ENCODE peak calls at places on chromosome 9, in ten cellular contexts. G is GM13976, R is brain microvascular endothelial cell, X is keratinocyte, I is breast epithelium, T is mesothelial cell of epicardium, J is hepatocyte, H is AG04449, B is Caco-2, M is PC-3. D is an unnamed sample.

GRCh38 chr9:33404782-33405362 is 2.5 kb upstream of the AQP7 start:
- DNase-seq in I (no peak), R (no peak), M (no peak), X (no peak), B (no peak), J (no peak), H (no peak), G (no peak), T (no peak), D (no peak)

GRCh38 chr9:75201480-75202209 is 113.3 kb downstream of the OSTF1 start:
- DNase-seq in B (no peak), G (no peak), T (no peak), J (no peak), R (no peak), I (no peak), M (no peak), H (no peak), X (no peak), D (no peak)

GRCh38 chr9:129242971-129243561 is 65.0 kb upstream of the IER5L start:
- DNase-seq in H (no peak), R (no peak), I (no peak), M (no peak), G (no peak), J (no peak), X (no peak), T (no peak), B (no peak), D (no peak)

GRCh38 chr9:95822583-95823431 is 52.7 kb upstream of the ERCC6L2 start:
- DNase-seq in J (peak), I (no peak), X (no peak), H (peak), G (peak), B (no peak), M (peak), T (no peak), R (peak), D (no peak)

GRCh38 chr9:8627944-8628679 is 828.5 kb upstream of the DMAC1 start:
- DNase-seq in G (no peak), J (peak), T (no peak), R (no peak), H (no peak), M (no peak), X (peak), I (no peak), B (no peak), D (no peak)

GRCh38 chr9:25396828-25397227 is 281.4 kb downstream of the TUSC1 start:
- DNase-seq in H (no peak), T (no peak), I (no peak), J (no peak), R (no peak), G (no peak), M (no peak), X (no peak), B (no peak), D (no peak)

GRCh38 chr9:126421567-126422428 is 95.2 kb downstream of the MVB12B start:
- DNase-seq in I (peak), H (no peak), X (no peak), G (no peak), J (no peak), R (no peak), T (no peak), B (no peak), M (no peak), D (no peak)

GRCh38 chr9:91160599-91161464 is 200.9 kb downstream of the AUH start:
- DNase-seq in M (no peak), J (no peak), R (no peak), H (no peak), G (no peak), X (no peak), T (no peak), B (no peak), I (peak), D (no peak)

GRCh38 chr9:68720656-68721313 is 15.7 kb downstream of the PIP5K1B start:
- DNase-seq in R (no peak), H (no peak), M (no peak), T (no peak), X (no peak), B (no peak), I (no peak), G (no peak), J (no peak), D (no peak)

GRCh38 chr9:18245911-18246310 is 228.0 kb upstream of the ADAMTSL1 start:
- DNase-seq in B (no peak), R (no peak), G (no peak), T (no peak), M (no peak), I (no peak), H (no peak), J (no peak), X (no peak), D (no peak)

GRCh38 chr9:70255521-70255920 is 3.3 kb upstream of the SMC5 start:
- DNase-seq in R (no peak), G (no peak), I (no peak), M (peak), T (no peak), J (no peak), B (no peak), H (no peak), X (no peak), D (no peak)

GRCh38 chr9:1083325-1083913 is 33.3 kb downstream of the DMRT2 start:
- DNase-seq in I (no peak), G (no peak), R (no peak), J (no peak), T (peak), M (peak), X (no peak), H (no peak), B (peak), D (no peak)

GRCh38 chr9:75974006-75974766 is 83.7 kb downstream of the PCSK5 start:
- DNase-seq in H (no peak), M (no peak), J (no peak), G (no peak), R (no peak), B (no peak), X (no peak), I (no peak), T (no peak), D (peak)

GRCh38 chr9:94167055-94167346 is 82.7 kb downstream of the PTPDC1 start:
- DNase-seq in T (no peak), X (no peak), G (no peak), J (no peak), I (no peak), B (no peak), H (no peak), M (no peak), R (no peak), D (no peak)

GRCh38 chr9:136079916-136080246 is 15.2 kb downstream of the NACC2 start:
- DNase-seq in B (no peak), X (no peak), H (no peak), M (no peak), R (no peak), G (no peak), T (no peak), I (no peak), J (no peak), D (no peak)

GRCh38 chr9:37935106-37935505 is 31.2 kb upstream of the SLC25A51 start:
- DNase-seq in M (no peak), G (no peak), R (no peak), I (no peak), J (no peak), B (no peak), T (no peak), X (no peak), H (no peak), D (no peak)

GRCh38 chr9:93666279-93666784 is 89.9 kb downstream of the PHF2 start:
- DNase-seq in H (no peak), J (no peak), I (no peak), R (no peak), G (no peak), B (no peak), X (no peak), M (no peak), T (no peak), D (no peak)

GRCh38 chr9:94923333-94924089 is 197.0 kb downstream of the AOPEP start:
- DNase-seq in H (no peak), G (no peak), B (no peak), M (no peak), X (no peak), I (no peak), J (no peak), R (no peak), T (no peak), D (no peak)

GRCh38 chr9:91360551-91361293 is 996 bp downstream of the AUH start:
- DNase-seq in R (no peak), B (no peak), T (no peak), H (no peak), M (no peak), X (no peak), I (no peak), G (peak), J (peak), D (no peak)

GRCh38 chr9:127767909-127768331 is 10.5 kb downstream of the SH2D3C start:
- DNase-seq in G (no peak), X (no peak), J (peak), I (no peak), R (peak), H (no peak), T (peak), B (no peak), M (no peak), D (no peak)

GRCh38 chr9:98563212-98563907 is 145.4 kb downstream of the GABBR2 start:
- DNase-seq in B (no peak), X (no peak), J (no peak), R (no peak), I (no peak), M (no peak), H (no peak), G (no peak), T (no peak), D (no peak)

GRCh38 chr9:37325778-37326177 is 96.7 kb upstream of the GRHPR start:
- DNase-seq in J (no peak), I (no peak), T (no peak), M (no peak), G (no peak), R (no peak), X (no peak), B (no peak), H (no peak), D (no peak)

GRCh38 chr9:19641046-19641445 is 147.8 kb downstream of the SLC24A2 start:
- DNase-seq in R (no peak), T (no peak), J (no peak), B (no peak), I (no peak), M (peak), G (peak), X (no peak), H (no peak), D (no peak)
- TF ChIP-seq CTCF in R (no peak), T (no peak), J (no peak), B (no peak), I (no peak), M (peak), G (no peak), X (no peak), H (no peak), D (no peak)

GRCh38 chr9:109507421-109507838 is 9.3 kb upstream of the PTPN3 start:
- DNase-seq in B (peak), R (peak), I (peak), G (no peak), M (peak), T (no peak), X (no peak), H (no peak), J (peak), D (no peak)
- TF ChIP-seq CTCF in B (no peak), R (no peak), I (no peak), G (no peak), M (no peak), T (no peak), X (no peak), H (no peak), J (no peak), D (no peak)

DNA sequence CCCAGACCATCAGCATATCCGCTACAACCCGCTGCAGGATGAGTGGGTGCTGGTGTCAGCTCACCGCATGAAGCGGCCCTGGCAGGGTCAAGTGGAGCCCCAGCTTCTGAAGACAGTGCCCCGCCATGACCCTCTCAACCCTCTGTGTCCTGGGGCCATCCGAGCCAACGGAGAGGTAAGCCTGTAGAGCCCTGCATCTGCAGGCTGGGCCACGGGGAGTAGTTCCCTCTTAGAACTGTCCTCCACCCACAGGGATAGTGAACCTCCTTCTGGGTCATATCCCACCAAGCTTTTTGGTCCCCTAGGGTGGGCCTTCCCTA is 569 bp downstream of the GALT start:
- DNase-seq in R (no peak), T (no peak), X (no peak), B (no peak), J (no peak), M (no peak), H (no peak), G (no peak), I (no peak), D (no peak)
- TF ChIP-seq CTCF in R (no peak), T (no peak), X (no peak), B (no peak), J (no peak), M (no peak), H (no peak), G (no peak), I (no peak), D (no peak)

GRCh38 chr9:19629506-19629905 is 159.3 kb downstream of the SLC24A2 start:
- DNase-seq in X (no peak), R (no peak), M (no peak), G (no peak), B (no peak), H (no peak), J (no peak), T (no peak), I (no peak), D (no peak)
- TF ChIP-seq CTCF in X (no peak), R (no peak), M (no peak), G (no peak), B (no peak), H (no peak), J (no peak), T (peak), I (no peak), D (no peak)

GRCh38 chr9:137878146-137878941 is 762 bp downstream of the CACNA1B start:
- DNase-seq in J (peak), H (no peak), I (no peak), B (no peak), X (no peak), M (no peak), G (peak), T (peak), R (peak), D (no peak)
- TF ChIP-seq CTCF in J (no peak), H (no peak), I (no peak), B (no peak), X (no peak), M (no peak), G (no peak), T (no peak), R (no peak), D (no peak)

GRCh38 chr9:26974927-26975326 is 18.7 kb downstream of the IFT74 start:
- DNase-seq in M (no peak), X (no peak), J (no peak), T (no peak), G (no peak), H (no peak), I (no peak), B (no peak), R (no peak), D (no peak)

GRCh38 chr9:26971721-26972120 is 15.5 kb downstream of the IFT74 start:
- DNase-seq in X (no peak), H (no peak), B (no peak), M (no peak), G (no peak), R (no peak), T (no peak), J (no peak), I (no peak), D (no peak)

GRCh38 chr9:26973989-26974388 is 17.8 kb downstream of the IFT74 start:
- DNase-seq in I (no peak), G (no peak), R (no peak), M (no peak), H (no peak), T (no peak), B (no peak), J (no peak), X (no peak), D (no peak)

DNA sequence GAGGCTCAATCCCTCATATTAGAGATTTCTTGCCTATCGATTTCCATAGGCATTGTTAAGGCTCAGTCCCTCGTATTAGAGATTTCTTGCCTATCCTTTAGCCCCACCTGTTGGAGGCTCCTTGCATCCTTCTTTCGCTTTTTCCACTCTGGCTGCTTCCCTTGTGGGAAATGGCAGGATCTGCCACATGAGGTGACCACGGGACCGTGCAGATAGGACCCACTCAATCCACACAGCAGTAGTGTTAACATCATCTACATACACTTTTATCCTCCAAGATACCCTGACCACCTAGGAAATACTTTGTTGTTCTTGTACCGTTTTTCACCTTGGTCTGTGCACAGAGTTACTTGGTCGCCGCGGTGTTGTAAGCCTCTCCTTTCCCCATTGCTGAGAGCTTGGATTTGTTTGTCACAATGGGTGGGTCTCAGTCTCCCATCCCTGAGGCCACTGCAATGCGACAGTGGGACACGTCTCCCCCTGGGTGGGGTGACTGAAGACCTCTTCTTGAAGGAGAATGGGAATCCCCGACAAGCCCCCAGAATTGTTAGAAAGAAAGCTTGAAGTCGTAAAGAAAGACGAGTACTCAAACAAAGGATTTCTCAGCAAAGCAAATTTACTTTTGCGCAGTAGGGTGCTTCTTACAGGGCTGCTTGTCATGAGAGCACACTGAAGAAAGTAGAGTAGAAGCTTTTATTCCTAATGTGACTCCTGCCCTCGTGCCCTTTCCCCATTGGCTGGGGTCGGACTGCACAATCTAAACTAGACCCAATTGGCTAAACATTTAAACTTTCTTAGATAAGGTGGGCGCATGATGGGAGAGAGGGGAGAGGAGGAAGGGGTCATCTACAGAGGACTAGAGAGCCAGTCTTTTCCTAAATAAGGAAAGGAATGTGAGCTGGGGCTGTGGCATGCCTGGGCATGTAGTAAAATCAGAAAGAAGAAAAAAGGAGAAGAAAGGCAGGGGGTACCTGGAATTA is 19.8 kb downstream of the IFT74 start:
- DNase-seq in R (peak), M (peak), H (no peak), J (peak), X (no peak), T (no peak), G (no peak), B (peak), I (no peak), D (peak)
- TF ChIP-seq CTCF in R (peak), M (peak), H (peak), J (peak), X (peak), T (no peak), G (no peak), B (peak), I (no peak), D (peak)

GRCh38 chr9:15622596-15622995 is 69.8 kb downstream of the CCDC171 start:
- DNase-seq in I (no peak), R (no peak), B (no peak), X (no peak), T (no peak), M (peak), J (no peak), H (no peak), G (no peak), D (no peak)
- TF ChIP-seq CTCF in I (no peak), R (peak), B (peak), X (no peak), T (no peak), M (peak), J (peak), H (peak), G (peak), D (no peak)

DNA sequence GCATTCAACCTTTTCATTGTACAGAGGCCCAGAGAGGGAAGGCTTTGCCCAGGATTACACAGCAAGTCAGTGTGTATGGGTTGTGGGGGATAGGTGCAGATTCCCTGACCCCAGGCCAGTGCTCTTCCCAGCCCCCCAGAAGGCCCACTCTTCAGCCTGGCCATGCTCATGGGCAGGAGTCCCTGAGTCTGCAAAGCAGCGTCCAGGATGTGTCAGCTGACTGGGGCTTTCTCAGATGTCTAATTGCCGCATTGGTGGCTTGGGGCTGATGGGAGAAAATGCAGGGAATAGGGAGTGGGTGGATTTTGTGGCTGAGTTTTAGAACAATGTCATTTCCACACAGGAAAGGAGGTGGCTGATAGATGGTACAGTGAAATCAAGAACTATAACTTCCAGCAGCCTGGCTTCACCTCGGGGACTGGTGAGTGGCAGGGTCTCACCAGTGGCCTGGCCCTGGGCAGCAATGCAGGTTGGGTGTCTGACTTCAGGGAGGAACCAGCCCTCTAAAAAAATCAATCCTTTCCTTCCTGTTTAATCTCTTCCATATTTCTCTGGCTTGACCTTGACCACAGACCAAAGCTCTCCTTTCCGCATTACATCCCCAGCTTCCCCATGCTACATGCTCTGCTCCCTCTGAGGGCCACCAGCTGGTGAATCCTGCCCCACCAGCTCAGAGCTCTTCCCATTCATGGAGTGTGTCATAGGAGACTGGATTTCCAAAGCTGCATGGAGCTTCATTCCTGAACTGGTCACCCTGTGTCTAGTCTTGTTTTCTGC is 14.2 kb downstream of the GLIPR2 start:
- DNase-seq in G (no peak), H (no peak), X (no peak), I (no peak), M (no peak), R (no peak), J (no peak), T (no peak), B (no peak), D (no peak)
- TF ChIP-seq CTCF in G (no peak), H (no peak), X (no peak), I (no peak), M (no peak), R (no peak), J (no peak), T (no peak), B (no peak), D (no peak)